ENCODE peak calls at places on chromosome 22, in seven cellular contexts. One of them, this sample, is unnamed.

GRCh38 chr22:44550666-44551491 is 52.8 kb upstream of the RTL6 start:
- DNase-seq in epithelial cell of proximal tubule: peak
- DNase-seq in HTR-8/SVneo: peak
- DNase-seq in activated naive CD4-positive, alpha-beta T cell: no peak
- DNase-seq in effector CD4-positive, alpha-beta T cell: no peak
- DNase-seq in MM.1S: no peak
- DNase-seq in HT-29: no peak
- DNase-seq in this sample: no peak

GRCh38 chr22:42655693-42656092 is 6.5 kb upstream of the CYB5R3 start:
- DNase-seq in epithelial cell of proximal tubule: no peak
- DNase-seq in HTR-8/SVneo: no peak
- DNase-seq in activated naive CD4-positive, alpha-beta T cell: no peak
- DNase-seq in effector CD4-positive, alpha-beta T cell: no peak
- DNase-seq in MM.1S: peak
- DNase-seq in HT-29: no peak
- DNase-seq in this sample: no peak

GRCh38 chr22:47901911-47902310 is 1139.5 kb downstream of the TBC1D22A start:
- DNase-seq in epithelial cell of proximal tubule: no peak
- DNase-seq in HTR-8/SVneo: no peak
- DNase-seq in activated naive CD4-positive, alpha-beta T cell: no peak
- DNase-seq in effector CD4-positive, alpha-beta T cell: no peak
- DNase-seq in MM.1S: no peak
- DNase-seq in HT-29: no peak
- DNase-seq in this sample: no peak

GRCh38 chr22:31898911-31899310 is 45.4 kb upstream of the YWHAH start:
- DNase-seq in epithelial cell of proximal tubule: no peak
- DNase-seq in HTR-8/SVneo: no peak
- DNase-seq in activated naive CD4-positive, alpha-beta T cell: no peak
- DNase-seq in effector CD4-positive, alpha-beta T cell: no peak
- DNase-seq in MM.1S: no peak
- DNase-seq in HT-29: no peak
- DNase-seq in this sample: no peak

GRCh38 chr22:44358723-44359440 is 46.1 kb upstream of the SHISAL1 start:
- DNase-seq in epithelial cell of proximal tubule: no peak
- DNase-seq in HTR-8/SVneo: no peak
- DNase-seq in activated naive CD4-positive, alpha-beta T cell: no peak
- DNase-seq in effector CD4-positive, alpha-beta T cell: no peak
- DNase-seq in MM.1S: no peak
- DNase-seq in HT-29: no peak
- DNase-seq in this sample: no peak

GRCh38 chr22:38860291-38861169 is 11.5 kb downstream of the CBX6 start:
- DNase-seq in epithelial cell of proximal tubule: no peak
- DNase-seq in HTR-8/SVneo: no peak
- DNase-seq in activated naive CD4-positive, alpha-beta T cell: no peak
- DNase-seq in effector CD4-positive, alpha-beta T cell: no peak
- DNase-seq in MM.1S: no peak
- DNase-seq in HT-29: no peak
- DNase-seq in this sample: no peak

GRCh38 chr22:33000342-33001280 is 57.6 kb downstream of the SYN3 start:
- DNase-seq in epithelial cell of proximal tubule: no peak
- DNase-seq in HTR-8/SVneo: peak
- DNase-seq in activated naive CD4-positive, alpha-beta T cell: no peak
- DNase-seq in effector CD4-positive, alpha-beta T cell: peak
- DNase-seq in MM.1S: no peak
- DNase-seq in HT-29: peak
- DNase-seq in this sample: peak

GRCh38 chr22:18032455-18033101 is 8.2 kb upstream of the MICAL3 start:
- DNase-seq in epithelial cell of proximal tubule: no peak
- DNase-seq in HTR-8/SVneo: peak
- DNase-seq in activated naive CD4-positive, alpha-beta T cell: no peak
- DNase-seq in effector CD4-positive, alpha-beta T cell: no peak
- DNase-seq in MM.1S: no peak
- DNase-seq in HT-29: no peak
- DNase-seq in this sample: no peak

GRCh38 chr22:23533328-23533762 is 46.7 kb downstream of the IGLL1 start:
- DNase-seq in epithelial cell of proximal tubule: no peak
- DNase-seq in HTR-8/SVneo: no peak
- DNase-seq in activated naive CD4-positive, alpha-beta T cell: no peak
- DNase-seq in effector CD4-positive, alpha-beta T cell: no peak
- DNase-seq in MM.1S: peak
- DNase-seq in HT-29: no peak
- DNase-seq in this sample: no peak

GRCh38 chr22:49760630-49761571 is 66.8 kb downstream of the BRD1 start:
- DNase-seq in epithelial cell of proximal tubule: no peak
- DNase-seq in HTR-8/SVneo: no peak
- DNase-seq in activated naive CD4-positive, alpha-beta T cell: no peak
- DNase-seq in effector CD4-positive, alpha-beta T cell: no peak
- DNase-seq in MM.1S: peak
- DNase-seq in HT-29: no peak
- DNase-seq in this sample: no peak

GRCh38 chr22:47060718-47061117 is 298.3 kb downstream of the TBC1D22A start:
- DNase-seq in epithelial cell of proximal tubule: no peak
- DNase-seq in HTR-8/SVneo: no peak
- DNase-seq in activated naive CD4-positive, alpha-beta T cell: no peak
- DNase-seq in effector CD4-positive, alpha-beta T cell: no peak
- DNase-seq in MM.1S: no peak
- DNase-seq in HT-29: no peak
- DNase-seq in this sample: no peak

GRCh38 chr22:47837703-47838102 is 1075.3 kb downstream of the TBC1D22A start:
- DNase-seq in epithelial cell of proximal tubule: no peak
- DNase-seq in HTR-8/SVneo: no peak
- DNase-seq in activated naive CD4-positive, alpha-beta T cell: no peak
- DNase-seq in effector CD4-positive, alpha-beta T cell: no peak
- DNase-seq in MM.1S: peak
- DNase-seq in HT-29: peak
- DNase-seq in this sample: no peak

GRCh38 chr22:41762980-41763779 is 37.3 kb upstream of the CCDC134 start:
- DNase-seq in epithelial cell of proximal tubule: no peak
- DNase-seq in HTR-8/SVneo: no peak
- DNase-seq in activated naive CD4-positive, alpha-beta T cell: no peak
- DNase-seq in effector CD4-positive, alpha-beta T cell: no peak
- DNase-seq in MM.1S: peak
- DNase-seq in HT-29: peak
- DNase-seq in this sample: peak

GRCh38 chr22:42933783-42934144 is 76.7 kb upstream of the ARFGAP3 start:
- DNase-seq in epithelial cell of proximal tubule: peak
- DNase-seq in HTR-8/SVneo: peak
- DNase-seq in activated naive CD4-positive, alpha-beta T cell: no peak
- DNase-seq in effector CD4-positive, alpha-beta T cell: no peak
- DNase-seq in MM.1S: no peak
- DNase-seq in HT-29: peak
- DNase-seq in this sample: no peak

GRCh38 chr22:30856699-30857098 is 111.9 kb downstream of the MORC2 start:
- DNase-seq in epithelial cell of proximal tubule: no peak
- DNase-seq in HTR-8/SVneo: no peak
- DNase-seq in activated naive CD4-positive, alpha-beta T cell: no peak
- DNase-seq in effector CD4-positive, alpha-beta T cell: no peak
- DNase-seq in MM.1S: no peak
- DNase-seq in HT-29: no peak
- DNase-seq in this sample: no peak

GRCh38 chr22:28116261-28116673 is 197.2 kb upstream of the PITPNB start:
- DNase-seq in epithelial cell of proximal tubule: peak
- DNase-seq in HTR-8/SVneo: peak
- DNase-seq in activated naive CD4-positive, alpha-beta T cell: no peak
- DNase-seq in effector CD4-positive, alpha-beta T cell: no peak
- DNase-seq in MM.1S: no peak
- DNase-seq in HT-29: no peak
- DNase-seq in this sample: no peak

GRCh38 chr22:40276877-40277823 is 69.2 kb upstream of the ADSL start:
- DNase-seq in epithelial cell of proximal tubule: no peak
- DNase-seq in HTR-8/SVneo: no peak
- DNase-seq in activated naive CD4-positive, alpha-beta T cell: no peak
- DNase-seq in effector CD4-positive, alpha-beta T cell: no peak
- DNase-seq in MM.1S: no peak
- DNase-seq in HT-29: no peak
- DNase-seq in this sample: no peak

GRCh38 chr22:44392446-44392921 is 79.7 kb upstream of the SHISAL1 start:
- DNase-seq in epithelial cell of proximal tubule: no peak
- DNase-seq in HTR-8/SVneo: no peak
- DNase-seq in activated naive CD4-positive, alpha-beta T cell: no peak
- DNase-seq in effector CD4-positive, alpha-beta T cell: no peak
- DNase-seq in MM.1S: no peak
- DNase-seq in HT-29: no peak
- DNase-seq in this sample: no peak

GRCh38 chr22:23478175-23478574 is 101.9 kb downstream of the IGLL1 start:
- DNase-seq in epithelial cell of proximal tubule: no peak
- DNase-seq in HTR-8/SVneo: no peak
- DNase-seq in activated naive CD4-positive, alpha-beta T cell: no peak
- DNase-seq in effector CD4-positive, alpha-beta T cell: no peak
- DNase-seq in MM.1S: peak
- DNase-seq in HT-29: peak
- DNase-seq in this sample: no peak

GRCh38 chr22:49657974-49658550 is 169.6 kb downstream of the BRD1 start:
- DNase-seq in epithelial cell of proximal tubule: no peak
- DNase-seq in HTR-8/SVneo: no peak
- DNase-seq in activated naive CD4-positive, alpha-beta T cell: no peak
- DNase-seq in effector CD4-positive, alpha-beta T cell: no peak
- DNase-seq in MM.1S: no peak
- DNase-seq in HT-29: no peak
- DNase-seq in this sample: no peak

GRCh38 chr22:48187272-48187855 is 1424.9 kb downstream of the TBC1D22A start:
- DNase-seq in epithelial cell of proximal tubule: no peak
- DNase-seq in HTR-8/SVneo: no peak
- DNase-seq in activated naive CD4-positive, alpha-beta T cell: no peak
- DNase-seq in effector CD4-positive, alpha-beta T cell: no peak
- DNase-seq in MM.1S: no peak
- DNase-seq in HT-29: no peak
- DNase-seq in this sample: no peak

GRCh38 chr22:49994361-49995058 is 18.1 kb downstream of the IL17REL start:
- DNase-seq in epithelial cell of proximal tubule: no peak
- DNase-seq in HTR-8/SVneo: no peak
- DNase-seq in activated naive CD4-positive, alpha-beta T cell: no peak
- DNase-seq in effector CD4-positive, alpha-beta T cell: no peak
- DNase-seq in MM.1S: no peak
- DNase-seq in HT-29: no peak
- DNase-seq in this sample: no peak

GRCh38 chr22:49886346-49887073 is 31.7 kb downstream of the ALG12 start:
- DNase-seq in epithelial cell of proximal tubule: no peak
- DNase-seq in HTR-8/SVneo: no peak
- DNase-seq in activated naive CD4-positive, alpha-beta T cell: no peak
- DNase-seq in effector CD4-positive, alpha-beta T cell: no peak
- DNase-seq in MM.1S: no peak
- DNase-seq in HT-29: no peak
- DNase-seq in this sample: no peak

GRCh38 chr22:28369849-28370248 is 309.8 kb downstream of the TTC28 start:
- DNase-seq in epithelial cell of proximal tubule: no peak
- DNase-seq in HTR-8/SVneo: no peak
- DNase-seq in activated naive CD4-positive, alpha-beta T cell: no peak
- DNase-seq in effector CD4-positive, alpha-beta T cell: no peak
- DNase-seq in MM.1S: no peak
- DNase-seq in HT-29: no peak
- DNase-seq in this sample: no peak

GRCh38 chr22:44448271-44448780 is 49.7 kb downstream of the RTL6 start:
- DNase-seq in epithelial cell of proximal tubule: peak
- DNase-seq in HTR-8/SVneo: peak
- DNase-seq in activated naive CD4-positive, alpha-beta T cell: no peak
- DNase-seq in effector CD4-positive, alpha-beta T cell: no peak
- DNase-seq in MM.1S: no peak
- DNase-seq in HT-29: no peak
- DNase-seq in this sample: no peak

GRCh38 chr22:31944700-31945477 is 554 bp downstream of the YWHAH start:
- DNase-seq in epithelial cell of proximal tubule: no peak
- DNase-seq in HTR-8/SVneo: no peak
- DNase-seq in activated naive CD4-positive, alpha-beta T cell: no peak
- DNase-seq in effector CD4-positive, alpha-beta T cell: peak
- DNase-seq in MM.1S: peak
- DNase-seq in HT-29: peak
- DNase-seq in this sample: no peak

GRCh38 chr22:46815896-46816721 is 53.7 kb downstream of the TBC1D22A start:
- DNase-seq in epithelial cell of proximal tubule: no peak
- DNase-seq in HTR-8/SVneo: no peak
- DNase-seq in activated naive CD4-positive, alpha-beta T cell: no peak
- DNase-seq in effector CD4-positive, alpha-beta T cell: no peak
- DNase-seq in MM.1S: no peak
- DNase-seq in HT-29: no peak
- DNase-seq in this sample: no peak

GRCh38 chr22:27372969-27373670 is 428.4 kb downstream of the MN1 start:
- DNase-seq in epithelial cell of proximal tubule: no peak
- DNase-seq in HTR-8/SVneo: no peak
- DNase-seq in activated naive CD4-positive, alpha-beta T cell: no peak
- DNase-seq in effector CD4-positive, alpha-beta T cell: no peak
- DNase-seq in MM.1S: no peak
- DNase-seq in HT-29: peak
- DNase-seq in this sample: no peak

GRCh38 chr22:41862160-41862529 is 29.2 kb downstream of the SREBF2 start:
- DNase-seq in epithelial cell of proximal tubule: no peak
- DNase-seq in HTR-8/SVneo: no peak
- DNase-seq in activated naive CD4-positive, alpha-beta T cell: no peak
- DNase-seq in effector CD4-positive, alpha-beta T cell: peak
- DNase-seq in MM.1S: no peak
- DNase-seq in HT-29: no peak
- DNase-seq in this sample: no peak